ENCODE peak calls at places on chromosomes 4 and X, in five cellular contexts. One of them, this sample, is unnamed.

GRCh38 chr4:18695733-18696527 is 674.4 kb upstream of the LCORL start:
- DNase-seq in ascending aorta: no peak
- DNase-seq in NCI-H2029 treated with DMSO at 0.1 percent for 48 hours: no peak
- DNase-seq in stimulated activated CD4-positive, alpha-beta T cell treated with anti-CD3 and anti-CD28 coated beads, Interleukin-4, amount 100 ng/mL, for 48 hours: no peak
- DNase-seq in AG10803: no peak
- DNase-seq in this sample: no peak

GRCh38 chr4:3868146-3868840 is 102.1 kb downstream of the ADRA2C start:
- DNase-seq in ascending aorta: no peak
- DNase-seq in NCI-H2029 treated with DMSO at 0.1 percent for 48 hours: no peak
- DNase-seq in stimulated activated CD4-positive, alpha-beta T cell treated with anti-CD3 and anti-CD28 coated beads, Interleukin-4, amount 100 ng/mL, for 48 hours: no peak
- DNase-seq in AG10803: no peak
- DNase-seq in this sample: no peak

GRCh38 chr4:1496116-1496642 is 89.9 kb upstream of the NKX1-1 start:
- DNase-seq in ascending aorta: no peak
- DNase-seq in NCI-H2029 treated with DMSO at 0.1 percent for 48 hours: no peak
- DNase-seq in stimulated activated CD4-positive, alpha-beta T cell treated with anti-CD3 and anti-CD28 coated beads, Interleukin-4, amount 100 ng/mL, for 48 hours: no peak
- DNase-seq in AG10803: no peak
- DNase-seq in this sample: no peak

GRCh38 chrX:113384628-113385027 is 544.0 kb upstream of the AMOT start:
- DNase-seq in ascending aorta: peak; percentile 67
- DNase-seq in NCI-H2029 treated with DMSO at 0.1 percent for 48 hours: no peak
- DNase-seq in stimulated activated CD4-positive, alpha-beta T cell treated with anti-CD3 and anti-CD28 coated beads, Interleukin-4, amount 100 ng/mL, for 48 hours: no peak
- DNase-seq in AG10803: peak; percentile 87
- DNase-seq in this sample: no peak

GRCh38 chr4:152590179-152591031 is 54.5 kb upstream of the FBXW7 start:
- DNase-seq in ascending aorta: no peak
- DNase-seq in NCI-H2029 treated with DMSO at 0.1 percent for 48 hours: peak; percentile 82
- DNase-seq in stimulated activated CD4-positive, alpha-beta T cell treated with anti-CD3 and anti-CD28 coated beads, Interleukin-4, amount 100 ng/mL, for 48 hours: no peak
- DNase-seq in AG10803: peak; percentile 96
- DNase-seq in this sample: no peak

GRCh38 chr4:107863850-107864371 is 39.2 kb downstream of the SGMS2 start:
- DNase-seq in ascending aorta: no peak
- DNase-seq in NCI-H2029 treated with DMSO at 0.1 percent for 48 hours: peak; percentile 27
- DNase-seq in stimulated activated CD4-positive, alpha-beta T cell treated with anti-CD3 and anti-CD28 coated beads, Interleukin-4, amount 100 ng/mL, for 48 hours: no peak
- DNase-seq in AG10803: no peak
- DNase-seq in this sample: no peak

GRCh38 chr4:70575964-70576363 is 16.1 kb upstream of the AMBN start:
- DNase-seq in ascending aorta: no peak
- DNase-seq in NCI-H2029 treated with DMSO at 0.1 percent for 48 hours: no peak
- DNase-seq in stimulated activated CD4-positive, alpha-beta T cell treated with anti-CD3 and anti-CD28 coated beads, Interleukin-4, amount 100 ng/mL, for 48 hours: no peak
- DNase-seq in AG10803: no peak
- DNase-seq in this sample: no peak

GRCh38 chrX:105297041-105297440 is 76.5 kb upstream of the TEX13A start:
- DNase-seq in ascending aorta: no peak
- DNase-seq in NCI-H2029 treated with DMSO at 0.1 percent for 48 hours: no peak
- DNase-seq in stimulated activated CD4-positive, alpha-beta T cell treated with anti-CD3 and anti-CD28 coated beads, Interleukin-4, amount 100 ng/mL, for 48 hours: no peak
- DNase-seq in AG10803: no peak
- DNase-seq in this sample: no peak